ENCODE peak calls at places on chromosomes 1 and 21, in four cellular contexts. J, E, H and W are unnamed samples.

GRCh38 chr21:15001773-15002647 is 62.8 kb downstream of the NRIP1 start:
- DNase-seq in J (no peak), E (no peak), H (no peak), W (no peak)

GRCh38 chr1:44650159-44650831 is 24.0 kb downstream of the TMEM53 start:
- DNase-seq in J (no peak), H (no peak), E (peak), W (no peak)

GRCh38 chr1:117231748-117232373 is 21.1 kb upstream of the VTCN1 start:
- DNase-seq in E (no peak), J (no peak), H (no peak), W (no peak)

GRCh38 chr1:31618916-31619846 is 1.7 kb downstream of the HCRTR1 start:
- DNase-seq in E (no peak), J (no peak), H (no peak), W (no peak)

GRCh38 chr1:45442272-45442671 is 48.7 kb downstream of the TESK2 start:
- DNase-seq in J (no peak), H (no peak), E (no peak), W (no peak)

GRCh38 chr1:178534137-178534868 is 21.4 kb downstream of the TEX35 start:
- DNase-seq in H (no peak), E (no peak), J (no peak), W (no peak)

GRCh38 chr1:117622726-117623125 is 16.9 kb downstream of the TENT5C start:
- DNase-seq in H (no peak), J (no peak), E (no peak), W (no peak)

GRCh38 chr1:75797606-75798216 is 1.0 kb downstream of the MSH4 start:
- DNase-seq in E (no peak), H (no peak), J (no peak), W (no peak)

GRCh38 chr1:151311589-151312331 is 15.5 kb downstream of the PI4KB start:
- DNase-seq in H (peak), E (peak), J (peak), W (no peak)

GRCh38 chr1:234599617-234600417 is 10.2 kb downstream of the IRF2BP2 start:
- DNase-seq in J (peak), E (peak), H (peak), W (peak)

GRCh38 chr1:81558291-81559076 is 242.2 kb upstream of the ADGRL2 start:
- DNase-seq in H (no peak), J (no peak), E (no peak), W (no peak)

GRCh38 chr1:33390550-33390949 is 40.3 kb downstream of the PHC2 start:
- DNase-seq in J (no peak), E (no peak), H (no peak), W (no peak)

GRCh38 chr1:223745731-223746130 is 33.4 kb downstream of the CAPN2 start:
- DNase-seq in J (no peak), E (no peak), H (no peak), W (no peak)

GRCh38 chr1:20873311-20873710 is 86.2 kb upstream of the HP1BP3 start:
- DNase-seq in H (no peak), E (no peak), J (no peak), W (no peak)

GRCh38 chr1:6384962-6385672 is 8.4 kb downstream of the ACOT7 start:
- DNase-seq in E (peak), H (no peak), J (no peak), W (no peak)

GRCh38 chr1:54464477-54465146 is 58.4 kb upstream of the SSBP3 start:
- DNase-seq in H (no peak), J (no peak), E (no peak), W (no peak)

GRCh38 chr1:155307247-155307740 is 1.4 kb upstream of the FDPS start:
- DNase-seq in H (no peak), E (no peak), J (no peak), W (no peak)

GRCh38 chr1:211951856-211952255 is 83.5 kb downstream of the INTS7 start:
- DNase-seq in J (no peak), H (no peak), E (no peak), W (no peak)

GRCh38 chr1:203649551-203650011 is 22.9 kb downstream of the ATP2B4 start:
- DNase-seq in H (no peak), J (peak), E (no peak), W (no peak)

GRCh38 chr1:201702936-201703335 is 126.0 kb upstream of the IPO9 start:
- DNase-seq in H (no peak), E (no peak), J (no peak), W (no peak)

GRCh38 chr1:56222914-56223540 is 356.3 kb downstream of the PLPP3 start:
- DNase-seq in H (no peak), E (no peak), J (no peak), W (no peak)

GRCh38 chr1:101128211-101128727 is 102.7 kb upstream of the DPH5 start:
- DNase-seq in E (no peak), H (no peak), J (peak), W (no peak)

GRCh38 chr1:153626929-153627796 is at the start of gene S100A13:
- DNase-seq in E (peak), J (no peak), H (peak), W (peak)

GRCh38 chr1:236744533-236744932 is 50.6 kb upstream of the MTR start:
- DNase-seq in J (no peak), E (no peak), H (no peak), W (no peak)

GRCh38 chr1:236736761-236737160 is 50.5 kb downstream of the ACTN2 start:
- DNase-seq in J (no peak), E (no peak), H (no peak), W (no peak)

GRCh38 chr1:236742421-236743160 is 52.5 kb upstream of the MTR start:
- DNase-seq in J (no peak), E (no peak), H (no peak), W (no peak)

GRCh38 chr1:236746785-236747184 is 48.3 kb upstream of the MTR start:
- DNase-seq in H (no peak), E (no peak), J (no peak), W (no peak)

DNA sequence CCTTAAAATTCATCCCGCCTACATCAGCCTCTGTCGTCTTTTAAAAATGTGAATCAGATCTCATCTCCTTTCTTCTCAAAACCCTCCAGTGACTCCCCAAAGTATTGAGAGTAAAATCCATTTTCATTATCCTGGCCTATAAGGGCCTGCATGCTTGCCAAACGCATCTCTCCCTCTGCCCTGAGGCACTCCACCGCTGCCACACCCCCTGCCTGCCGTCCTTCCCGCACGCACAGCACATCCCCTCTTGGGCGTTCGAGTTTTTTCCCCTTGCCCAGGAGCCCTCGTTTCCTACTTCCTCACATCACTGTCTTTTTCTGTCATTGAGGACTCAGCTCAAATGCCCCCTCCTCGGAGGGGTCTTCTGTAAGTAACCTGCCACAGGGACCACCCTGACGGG is 53.3 kb upstream of the MTR start:
- DNase-seq in H (no peak), E (no peak), J (no peak), W (no peak)
- TF ChIP-seq CTCF in H (no peak), E (no peak), J (no peak), W (no peak)

GRCh38 chr1:168688679-168689657 is 40.0 kb downstream of the DPT start:
- DNase-seq in J (no peak), E (no peak), H (no peak), W (no peak)
- TF ChIP-seq CTCF in J (no peak), E (no peak), H (no peak), W (no peak)

DNA sequence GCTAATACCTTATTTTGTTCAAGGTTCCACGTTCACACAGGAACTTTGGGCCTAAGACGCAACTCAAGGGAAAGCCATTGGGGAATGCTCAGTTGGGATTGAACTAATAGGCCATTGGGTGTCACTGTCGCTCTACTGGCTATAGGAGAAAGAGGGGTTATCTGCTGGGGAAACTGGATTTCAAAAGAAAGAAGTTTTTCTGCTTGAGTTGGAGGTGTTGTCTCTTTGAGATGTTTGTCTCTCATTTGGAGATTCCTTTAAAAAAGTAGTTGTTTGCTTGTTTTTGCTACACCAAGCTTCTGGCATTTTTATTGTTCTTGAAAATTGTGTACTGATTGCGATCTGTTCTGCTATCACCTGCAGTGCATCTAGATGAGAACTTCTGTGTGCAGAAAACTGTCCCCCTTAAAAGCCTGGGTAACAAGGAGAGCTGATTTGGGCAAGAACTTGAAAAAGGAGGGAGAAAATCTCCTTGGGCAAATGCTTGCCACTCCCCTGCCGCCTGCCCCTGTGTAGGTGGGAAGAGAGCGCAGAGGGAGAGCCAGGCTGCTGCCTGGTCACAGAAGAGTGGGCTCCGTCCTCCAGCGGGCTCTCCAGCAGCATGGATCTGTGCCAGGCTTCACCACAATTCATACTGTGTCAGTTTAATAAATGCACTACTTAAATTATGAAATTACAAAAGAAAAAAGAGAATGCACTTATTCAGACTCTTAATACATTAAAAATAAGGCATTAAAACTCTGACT is 39.9 kb downstream of the PEX14 start:
- DNase-seq in E (no peak), J (no peak), H (no peak), W (no peak)
- TF ChIP-seq CTCF in E (peak), J (no peak), H (peak), W (peak)

DNA sequence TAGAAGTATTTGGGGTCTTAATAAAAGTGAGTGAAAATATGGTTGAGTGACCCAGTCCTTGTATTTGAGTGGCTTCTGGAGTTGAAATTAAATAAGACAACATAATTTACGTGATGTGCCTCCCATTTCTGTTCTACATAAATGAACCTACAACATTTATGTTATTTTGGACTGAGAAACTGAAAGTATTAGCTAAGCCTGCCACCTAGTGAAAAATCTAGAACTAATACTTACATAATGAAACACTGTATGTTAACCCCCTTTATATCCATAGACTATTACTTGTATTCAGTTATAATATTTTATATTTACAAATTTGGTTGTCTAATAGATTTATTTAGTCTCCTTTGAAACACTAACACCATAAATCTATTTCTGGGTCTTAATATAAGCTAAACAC is 298.9 kb downstream of the KCNT2 start:
- DNase-seq in E (no peak), J (no peak), H (no peak), W (no peak)
- TF ChIP-seq CTCF in E (peak), J (no peak), H (no peak), W (peak)

GRCh38 chr1:244918422-244919319 is 54.3 kb upstream of the HNRNPU start:
- DNase-seq in E (peak), H (no peak), J (peak), W (peak)
- TF ChIP-seq CTCF in E (peak), H (no peak), J (no peak), W (no peak)

GRCh38 chr1:68464891-68465290 is 15.1 kb upstream of the RPE65 start:
- DNase-seq in J (no peak), H (no peak), E (no peak), W (no peak)

GRCh38 chr1:68473060-68473459 is 23.3 kb upstream of the RPE65 start:
- DNase-seq in E (no peak), H (no peak), J (no peak), W (no peak)

GRCh38 chr1:68470388-68470970 is 20.7 kb upstream of the RPE65 start:
- DNase-seq in E (no peak), H (no peak), J (no peak), W (no peak)
- TF ChIP-seq CTCF in E (peak), H (peak), J (no peak), W (peak)

DNA sequence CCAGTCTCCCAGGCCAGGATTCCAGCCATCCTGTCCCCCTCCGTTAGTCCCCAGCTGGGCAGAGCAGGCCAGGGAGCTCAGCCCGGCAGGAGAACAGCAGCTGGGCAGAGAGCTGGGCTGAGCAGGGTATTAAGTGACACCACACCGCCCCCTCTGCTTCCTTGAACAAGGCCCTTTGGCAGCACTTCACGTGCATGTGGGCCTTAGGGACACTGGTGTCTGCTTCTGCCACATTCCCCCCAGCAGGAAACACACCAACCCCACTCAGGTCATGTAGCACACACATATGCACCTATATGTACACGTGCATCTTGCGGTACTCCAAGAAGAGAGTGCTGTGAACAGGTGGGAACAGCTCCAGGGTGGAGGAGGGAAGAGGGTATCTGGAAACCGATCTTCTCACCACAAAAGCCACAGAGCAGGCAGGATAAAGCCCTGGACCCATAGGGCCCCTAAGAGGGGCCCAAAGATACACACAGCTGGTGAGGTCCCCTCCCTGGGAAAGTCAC is 4.6 kb downstream of the EPHA2 start:
- DNase-seq in J (no peak), H (no peak), E (no peak), W (no peak)
- TF ChIP-seq CTCF in J (no peak), H (no peak), E (peak), W (no peak)

GRCh38 chr1:159928491-159929050 is 3.3 kb upstream of the TAGLN2 start:
- DNase-seq in E (no peak), J (no peak), H (no peak), W (no peak)

GRCh38 chr1:159930216-159930615 is 4.9 kb upstream of the TAGLN2 start:
- DNase-seq in H (no peak), J (no peak), E (no peak), W (no peak)

GRCh38 chr1:159929155-159930051 is 4.1 kb upstream of the TAGLN2 start:
- DNase-seq in E (no peak), J (no peak), H (no peak), W (no peak)

GRCh38 chr1:159927211-159927886 is 2.0 kb upstream of the TAGLN2 start:
- DNase-seq in H (no peak), J (no peak), E (no peak), W (no peak)

GRCh38 chr1:159927887-159928431 is 2.7 kb upstream of the TAGLN2 start:
- DNase-seq in H (no peak), J (no peak), E (no peak), W (no peak)
- TF ChIP-seq CTCF in H (no peak), J (no peak), E (no peak), W (no peak)